ENCODE peak calls at places on chromosome 1, in nine cellular contexts. H is stimulated activated naive CD4-positive, alpha-beta T cell; K is heart right ventricle; M is fibroblast of pulmonary artery; B is activated T-cell treated with anti-CD3 and anti-CD28 coated beads for 1 hour; X is astrocyte of the spinal cord; T is HT1080; D is AG08396; F is heart left ventricle. G is an unnamed sample.

GRCh38 chr1:157050836-157051235 is 5.3 kb upstream of the ARHGEF11 start:
- DNase-seq in H (no peak), K (no peak), M (no peak), B (no peak), X (no peak), T (no peak), D (no peak), F (no peak), G (no peak)

GRCh38 chr1:27403065-27403726 is 10.8 kb downstream of the GPR3 start:
- DNase-seq in H (no peak), K (peak), M (peak), B (no peak), X (peak), T (no peak), D (peak), F (peak), G (peak)

GRCh38 chr1:32759997-32760623 is 57.0 kb downstream of the YARS1 start:
- DNase-seq in H (no peak), K (no peak), M (peak), B (no peak), X (peak), T (peak), D (no peak), F (no peak), G (peak)

GRCh38 chr1:217048104-217048707 is 325.0 kb upstream of the ESRRG start:
- DNase-seq in H (no peak), K (no peak), M (peak), B (no peak), X (no peak), T (no peak), D (no peak), F (no peak), G (peak)

GRCh38 chr1:179293340-179294327 is at the start of gene SOAT1:
- DNase-seq in H (peak), K (peak), M (peak), B (peak), X (peak), T (peak), D (peak), F (peak), G (peak)

GRCh38 chr1:38131024-38131585 is 84.5 kb upstream of the POU3F1 start:
- DNase-seq in H (no peak), K (no peak), M (no peak), B (no peak), X (no peak), T (no peak), D (no peak), F (no peak), G (no peak)

GRCh38 chr1:204065174-204065985 is 7.5 kb upstream of the SOX13 start:
- DNase-seq in H (no peak), K (peak), M (peak), B (no peak), X (peak), T (peak), D (no peak), F (peak), G (no peak)

GRCh38 chr1:2112280-2112701 is 62.1 kb downstream of the PRKCZ start:
- DNase-seq in H (no peak), K (peak), M (no peak), B (no peak), X (no peak), T (no peak), D (no peak), F (no peak), G (no peak)

G was measured in cardiac fibroblast.